ENCODE peak calls at places on chromosomes 13 and 19, in four cellular contexts. S is left lung, Y is SK-N-MC, Z is mammary epithelial cell. R is an unnamed sample.

GRCh38 chr13:57704031-57704430 is 72.5 kb downstream of the PCDH17 start:
- DNase-seq in S (no peak), Y (no peak), Z (no peak), R (no peak)

GRCh38 chr19:56153507-56153906 is 12.4 kb downstream of the ZNF444 start:
- DNase-seq in S (no peak), Y (no peak), Z (no peak), R (no peak)

GRCh38 chr13:35927554-35927953 is 203.6 kb downstream of the DCLK1 start:
- DNase-seq in S (no peak), Y (no peak), Z (peak), R (no peak)

GRCh38 chr13:73365681-73366080 is 306.9 kb downstream of the KLF5 start:
- DNase-seq in S (no peak), Y (no peak), Z (peak), R (no peak)

GRCh38 chr13:46866150-46866549 is 30.7 kb downstream of the HTR2A start:
- DNase-seq in S (peak), Y (peak), Z (peak), R (no peak)

GRCh38 chr13:104001766-104002165 is 935.5 kb upstream of the SLC10A2 start:
- DNase-seq in S (no peak), Y (no peak), Z (no peak), R (no peak)

GRCh38 chr13:102225892-102226291 is 176.0 kb downstream of the FGF14 start:
- DNase-seq in S (no peak), Y (no peak), Z (no peak), R (no peak)

GRCh38 chr19:44576843-44577565 is 36.4 kb upstream of the IGSF23 start:
- DNase-seq in S (no peak), Y (no peak), Z (peak), R (no peak)

GRCh38 chr13:19737844-19738557 is 44.7 kb downstream of the PSPC1 start:
- DNase-seq in S (no peak), Y (no peak), Z (no peak), R (no peak)

GRCh38 chr19:8209111-8209964 is at the start of gene CERS4:
- DNase-seq in S (peak), Y (no peak), Z (no peak), R (peak)

GRCh38 chr19:44808463-44809371 is at the start of gene BCAM:
- DNase-seq in S (peak), Y (no peak), Z (peak), R (no peak)

GRCh38 chr13:103883698-103884097 is 817.5 kb upstream of the SLC10A2 start:
- DNase-seq in S (no peak), Y (no peak), Z (no peak), R (no peak)

GRCh38 chr13:55418095-55418494 is 1722.6 kb upstream of the PRR20A start:
- DNase-seq in S (no peak), Y (no peak), Z (no peak), R (no peak)

GRCh38 chr13:89650226-89650625 is 1697.3 kb upstream of the MIR17HG start:
- DNase-seq in S (no peak), Y (no peak), Z (no peak), R (no peak)

GRCh38 chr19:47280183-47280797 is 5.6 kb downstream of the INAFM1 start:
- DNase-seq in S (no peak), Y (no peak), Z (no peak), R (peak)

GRCh38 chr13:92963029-92963428 is 263.6 kb upstream of the GPC6 start:
- DNase-seq in S (no peak), Y (no peak), Z (peak), R (no peak)

GRCh38 chr13:79389031-79389430 is 17.0 kb downstream of the RBM26 start:
- DNase-seq in S (no peak), Y (no peak), Z (no peak), R (no peak)

GRCh38 chr19:33883869-33884519 is 87.3 kb downstream of the KCTD15 start:
- DNase-seq in S (no peak), Y (peak), Z (no peak), R (no peak)

GRCh38 chr13:30332516-30333165 is 25.3 kb upstream of the KATNAL1 start:
- DNase-seq in S (no peak), Y (no peak), Z (no peak), R (no peak)

GRCh38 chr19:15902254-15902653 is 4.4 kb upstream of the CYP4F2 start:
- DNase-seq in S (no peak), Y (no peak), Z (no peak), R (no peak)

GRCh38 chr13:94252209-94252608 is 227.3 kb downstream of the DCT start:
- DNase-seq in S (no peak), Y (no peak), Z (no peak), R (no peak)

GRCh38 chr13:94254737-94255136 is 224.7 kb downstream of the DCT start:
- DNase-seq in S (no peak), Y (no peak), Z (no peak), R (no peak)

GRCh38 chr13:94248454-94249233 is 230.8 kb downstream of the DCT start:
- DNase-seq in S (no peak), Y (no peak), Z (peak), R (no peak)

GRCh38 chr13:94249512-94249911 is 230.0 kb downstream of the DCT start:
- DNase-seq in S (no peak), Y (no peak), Z (peak), R (no peak)

DNA sequence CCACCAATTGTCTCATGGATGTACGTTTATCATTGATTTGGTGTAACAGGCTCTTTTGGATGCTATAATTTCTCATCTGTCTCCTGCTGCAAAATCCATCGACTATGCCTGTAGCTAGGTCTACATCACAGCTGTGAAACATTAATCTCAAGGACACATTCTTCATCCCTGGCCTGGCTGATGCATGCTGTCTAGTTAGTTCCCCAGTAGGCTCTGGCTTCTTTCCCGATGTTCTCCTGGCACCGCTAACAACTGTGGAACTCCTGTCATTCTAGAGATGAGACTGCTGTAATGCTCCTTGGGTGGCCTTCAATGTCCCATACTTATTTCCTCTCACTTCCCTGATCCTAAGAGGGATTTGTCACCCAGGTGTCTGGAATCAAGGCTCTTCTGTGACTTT is 227.7 kb downstream of the DCT start:
- DNase-seq in S (no peak), Y (no peak), Z (no peak), R (no peak)
- H3K27ac ChIP-seq in S (no peak), Y (peak), Z (no peak), R (no peak)

GRCh38 chr19:803686-804418 is 6.6 kb downstream of the PTBP1 start:
- DNase-seq in S (no peak), Y (no peak), Z (no peak), R (no peak)
- H3K27ac ChIP-seq in S (no peak), Y (no peak), Z (no peak), R (no peak)

GRCh38 chr13:77751513-77752456 is 54.3 kb downstream of the SLAIN1 start:
- DNase-seq in S (no peak), Y (peak), Z (peak), R (peak)
- H3K27ac ChIP-seq in S (no peak), Y (peak), Z (no peak), R (no peak)

GRCh38 chr19:10818306-10819123 is 17.5 kb downstream of the TMED1 start:
- DNase-seq in S (peak), Y (no peak), Z (no peak), R (no peak)

GRCh38 chr19:10815007-10815531 is 20.9 kb downstream of the TMED1 start:
- DNase-seq in S (no peak), Y (no peak), Z (no peak), R (no peak)

GRCh38 chr19:10817291-10818038 is 18.5 kb downstream of the TMED1 start:
- DNase-seq in S (peak), Y (no peak), Z (no peak), R (no peak)

GRCh38 chr19:10816691-10817090 is 19.3 kb downstream of the TMED1 start:
- DNase-seq in S (peak), Y (no peak), Z (no peak), R (no peak)

DNA sequence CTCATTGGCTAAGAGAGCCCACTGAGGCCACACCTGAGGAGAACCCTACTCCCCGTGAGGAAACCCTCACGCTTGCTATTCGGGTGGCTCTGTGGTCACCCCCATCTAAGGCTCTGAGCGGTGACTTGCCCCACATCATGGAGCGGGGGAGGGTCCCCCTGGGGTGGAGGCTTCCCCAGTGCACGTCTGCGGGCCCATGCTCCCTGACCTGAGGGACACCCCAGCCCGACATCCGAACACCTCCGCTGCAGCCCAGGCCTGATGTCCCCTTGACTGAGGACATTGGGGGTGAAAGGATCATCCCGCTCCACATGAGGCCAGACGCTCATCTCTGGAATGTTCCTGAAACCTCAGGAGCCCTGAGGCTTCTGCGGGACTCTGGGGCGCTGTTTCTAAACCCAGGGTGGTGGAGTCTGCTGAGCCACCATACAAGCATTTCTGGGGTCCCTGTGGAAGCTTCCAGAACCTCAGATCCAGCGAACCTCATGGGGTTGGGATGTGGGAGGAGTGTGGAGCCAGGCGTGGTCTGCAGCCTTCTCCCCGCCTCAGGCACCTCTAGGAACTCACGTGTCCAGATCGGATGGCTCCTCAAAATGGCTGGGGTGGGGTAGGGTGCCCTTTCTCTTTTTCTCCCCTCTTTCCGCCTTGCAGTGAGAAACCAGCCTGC is 19.9 kb downstream of the TMED1 start:
- DNase-seq in S (peak), Y (no peak), Z (no peak), R (no peak)
- H3K27ac ChIP-seq in S (peak), Y (peak), Z (no peak), R (no peak)

DNA sequence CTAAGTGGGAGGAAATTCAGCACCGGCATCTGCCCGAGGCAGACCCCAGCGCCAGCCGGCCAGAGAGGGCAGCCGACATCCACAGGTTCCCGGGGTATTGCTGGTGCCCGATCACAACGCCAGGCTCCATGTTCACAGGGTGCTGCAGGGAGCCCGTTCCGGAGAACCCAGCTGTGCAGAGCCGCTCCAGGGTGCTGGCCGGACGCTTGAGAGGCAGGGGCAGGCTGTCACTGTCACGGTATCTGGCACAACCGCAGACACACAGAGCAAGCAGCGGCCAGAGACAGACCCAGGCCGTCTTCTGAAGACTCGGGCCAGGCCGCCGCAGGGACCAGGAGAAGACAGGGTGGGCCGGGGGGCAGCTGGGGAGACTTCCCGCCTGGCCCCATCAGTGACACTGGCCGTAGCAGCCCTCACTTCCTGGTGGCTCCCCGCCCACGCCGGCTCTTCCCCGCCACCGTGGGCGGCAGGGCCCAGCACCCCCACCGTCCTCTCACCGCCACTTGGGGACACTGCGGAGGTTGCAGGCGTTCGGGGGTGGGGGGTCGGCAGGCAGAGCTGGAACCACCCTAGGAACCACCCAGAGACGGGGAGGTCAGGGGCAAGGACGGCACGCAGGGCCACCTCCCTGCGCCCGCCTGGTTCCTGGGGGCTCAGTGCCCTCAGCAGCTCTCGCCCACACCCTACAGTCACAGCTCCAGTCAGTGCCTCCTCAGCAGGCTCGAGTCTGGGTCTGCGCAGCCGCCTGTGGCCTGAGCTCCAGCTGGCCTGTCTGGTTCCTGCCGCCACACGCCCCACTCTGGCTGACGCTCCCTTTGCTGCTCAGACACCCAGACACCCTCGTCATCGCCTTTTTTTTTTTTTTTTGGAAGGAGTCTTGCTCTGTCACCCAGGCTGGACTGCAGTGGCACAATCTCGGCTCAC is 3.8 kb downstream of the RNF126 start:
- DNase-seq in S (no peak), Y (no peak), Z (peak), R (peak)
- H3K27ac ChIP-seq in S (no peak), Y (no peak), Z (peak), R (peak)

GRCh38 chr19:41889896-41890295 is 6.9 kb downstream of the ARHGEF1 start:
- DNase-seq in S (no peak), Y (no peak), Z (no peak), R (no peak)

GRCh38 chr19:41883821-41884733 is 1.1 kb downstream of the ARHGEF1 start:
- DNase-seq in S (peak), Y (no peak), Z (peak), R (peak)

GRCh38 chr19:41887711-41888382 is 4.9 kb downstream of the ARHGEF1 start:
- DNase-seq in S (peak), Y (no peak), Z (peak), R (peak)

GRCh38 chr19:41888926-41889325 is 5.9 kb downstream of the ARHGEF1 start:
- DNase-seq in S (peak), Y (no peak), Z (no peak), R (no peak)

GRCh38 chr19:41886761-41887710 is 4.1 kb downstream of the ARHGEF1 start:
- DNase-seq in S (no peak), Y (no peak), Z (peak), R (peak)
- H3K27ac ChIP-seq in S (peak), Y (peak), Z (peak), R (peak)

DNA sequence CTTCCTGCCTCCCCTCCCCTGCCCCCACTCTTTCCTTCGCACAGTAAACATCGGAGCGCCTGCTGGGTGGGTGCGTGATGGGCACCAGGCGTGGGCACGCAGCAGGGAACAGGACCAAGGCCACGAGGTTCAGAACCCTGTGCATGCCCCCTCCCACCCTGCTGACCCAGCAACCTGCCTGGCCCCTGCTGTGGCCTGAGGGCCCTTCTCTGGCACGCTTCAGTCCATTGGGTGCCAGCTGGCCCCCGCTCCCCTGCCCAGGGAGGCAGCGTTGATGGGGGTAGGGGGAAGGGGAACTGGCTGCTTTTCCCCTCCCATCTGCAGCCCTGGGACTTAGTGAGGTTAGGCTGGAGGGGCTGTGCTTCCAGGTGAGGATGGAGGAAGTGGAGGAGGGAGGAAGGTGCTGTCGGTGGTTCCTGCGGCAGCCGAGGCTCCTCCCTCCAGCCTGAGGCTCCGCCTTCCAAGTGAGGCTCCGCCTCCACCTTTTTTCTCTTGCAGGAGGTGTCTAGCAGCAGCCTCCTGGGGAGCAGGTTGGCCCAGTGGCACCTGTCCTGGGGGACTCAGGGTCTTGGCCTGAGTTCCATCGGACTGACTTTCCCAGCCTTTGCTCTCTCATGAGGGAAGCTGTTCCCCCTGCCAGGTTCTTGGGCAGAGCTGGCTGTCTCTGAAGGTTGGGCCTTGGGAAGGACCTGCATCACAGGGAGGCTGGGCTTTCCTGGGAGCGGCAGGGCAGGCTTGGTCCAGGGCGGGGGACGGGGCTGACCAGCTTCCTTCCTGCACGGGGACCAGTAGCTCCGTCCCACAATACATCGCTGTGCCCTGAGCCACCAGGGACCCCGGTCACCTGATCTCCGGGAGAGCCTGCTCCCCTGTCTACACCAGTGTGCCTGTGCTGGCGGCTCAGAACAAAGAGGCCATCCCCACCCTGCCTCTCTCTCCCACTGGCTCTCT is 7.3 kb downstream of the PIAS4 start:
- DNase-seq in S (no peak), Y (no peak), Z (no peak), R (peak)
- H3K27ac ChIP-seq in S (peak), Y (no peak), Z (no peak), R (no peak)

GRCh38 chr19:49366110-49366509 is 2.4 kb downstream of the DKKL1 start:
- DNase-seq in S (no peak), Y (no peak), Z (no peak), R (no peak)

GRCh38 chr19:49362926-49363264 is 679 bp upstream of the TEAD2 start:
- DNase-seq in S (no peak), Y (no peak), Z (no peak), R (no peak)

GRCh38 chr19:49362048-49362925 is at the start of gene TEAD2:
- DNase-seq in S (peak), Y (no peak), Z (peak), R (no peak)

GRCh38 chr19:49363265-49364082 is at the start of gene DKKL1:
- DNase-seq in S (peak), Y (peak), Z (peak), R (peak)

GRCh38 chr19:49364083-49364687 is 508 bp downstream of the DKKL1 start:
- DNase-seq in S (no peak), Y (no peak), Z (no peak), R (no peak)
- H3K27ac ChIP-seq in S (peak), Y (peak), Z (peak), R (no peak)